ENCODE peak calls at places on chromosomes 3 and 15, in seven cellular contexts. V is foreskin fibroblast; Y is RWPE1; B is COR-L47; P is right atrium auricular region; Q is stimulated activated CD8-positive, alpha-beta memory T cell treated with anti-CD3 and anti-CD28 coated beads, Interleukin-12 subunit alpha, Interleukin-12 subunit beta, amount 100 ng/mL, for 4 hours; M is heart left ventricle. H is an unnamed sample.

GRCh38 chr3:149375824-149376196 is 1.6 kb downstream of the TM4SF1 start:
- DNase-seq in Q (no peak), V (no peak), B (no peak), Y (no peak), M (no peak), P (no peak), H (no peak)

GRCh38 chr3:98734737-98735136 is 28.4 kb upstream of the ST3GAL6 start:
- DNase-seq in B (no peak), V (no peak), M (no peak), P (no peak), Q (no peak), Y (no peak), H (no peak)

GRCh38 chr15:80780416-80781221 is 1.4 kb downstream of the CEMIP start:
- DNase-seq in Y (peak; percentile 75), V (no peak), Q (no peak), B (no peak), M (peak; percentile 65), P (no peak), H (no peak)

GRCh38 chr15:52699457-52699856 is 20.3 kb upstream of the ATOSA start:
- DNase-seq in Q (no peak), Y (no peak), P (no peak), M (no peak), V (no peak), B (no peak), H (no peak)

GRCh38 chr15:28191832-28192231 is 92.7 kb upstream of the OCA2 start:
- DNase-seq in Y (no peak), P (peak; percentile 72), B (no peak), Q (no peak), V (peak; percentile 72), M (peak; percentile 83), H (peak; percentile 29)

GRCh38 chr3:105304487-105304886 is 62.2 kb upstream of the ALCAM start:
- DNase-seq in B (no peak), Y (no peak), Q (no peak), P (no peak), M (no peak), V (no peak), H (no peak)

GRCh38 chr3:98971183-98971681 is 69.7 kb upstream of the DCBLD2 start:
- DNase-seq in P (no peak), M (no peak), Q (no peak), V (peak; percentile 89), Y (peak; percentile 90), B (no peak), H (no peak)

GRCh38 chr3:132661120-132661519 is 991 bp downstream of the UBA5 start:
- DNase-seq in V (no peak), Q (no peak), M (no peak), B (no peak), P (no peak), Y (no peak), H (no peak)

GRCh38 chr3:73030073-73030597 is 31.3 kb upstream of the EBLN2 start:
- DNase-seq in M (no peak), Y (no peak), V (no peak), Q (no peak), B (no peak), P (no peak), H (no peak)

GRCh38 chr3:1381647-1382036 is 288.8 kb downstream of the CNTN6 start:
- DNase-seq in P (no peak), B (no peak), M (no peak), Q (no peak), V (no peak), Y (no peak), H (no peak)

GRCh38 chr3:9064853-9065252 is 101.6 kb upstream of the RAD18 start:
- DNase-seq in B (no peak), M (peak; percentile 59), Q (no peak), Y (no peak), V (no peak), P (no peak), H (no peak)

GRCh38 chr15:95025924-95026728 is 794.8 kb downstream of the MCTP2 start:
- DNase-seq in B (peak; percentile 25), P (no peak), Y (peak; percentile 65), M (peak; percentile 27), V (peak; percentile 45), Q (no peak), H (peak; percentile 41)

GRCh38 chr3:42387802-42388651 is 22.4 kb downstream of the LYZL4 start:
- DNase-seq in Q (no peak), Y (no peak), B (no peak), P (peak; percentile 36), M (no peak), V (no peak), H (no peak)

GRCh38 chr15:62390793-62391543 is 225.9 kb upstream of the C2CD4B start:
- DNase-seq in B (no peak), P (peak; percentile 60), Q (peak; percentile 0), M (peak; percentile 59), V (peak; percentile 35), Y (peak; percentile 35), H (no peak)

GRCh38 chr3:194561306-194561974 is 71.8 kb downstream of the TMEM44 start:
- DNase-seq in Y (no peak), B (no peak), Q (no peak), P (no peak), V (peak; percentile 50), M (no peak), H (no peak)

GRCh38 chr3:173639098-173639497 is 241.6 kb downstream of the NLGN1 start:
- DNase-seq in Y (no peak), V (no peak), Q (no peak), M (no peak), B (no peak), P (no peak), H (no peak)

GRCh38 chr3:194938845-194939531 is 253.3 kb downstream of the FAM43A start:
- DNase-seq in Y (no peak), M (peak; percentile 59), P (peak; percentile 66), V (peak; percentile 11), B (no peak), Q (no peak), H (no peak)

GRCh38 chr15:70827721-70828120 is 26.2 kb downstream of the LARP6 start:
- DNase-seq in M (no peak), Q (no peak), V (no peak), B (no peak), P (no peak), Y (no peak), H (no peak)

GRCh38 chr3:83023050-83023449 is 1261.6 kb upstream of the GBE1 start:
- DNase-seq in P (no peak), Q (no peak), B (no peak), V (no peak), Y (no peak), M (no peak), H (no peak)